ENCODE peak calls at places on chromosomes 13 and 19, in seven cellular contexts. W is stomach, S is HCT116, T is breast epithelium, M is Panc1, R is SK-N-MC, H is transverse colon. L is an unnamed sample. For H3K36me3, the result is how much of the 10 kb centered on the place peaks cover.

GRCh38 chr19:11361037-11361770 is 6.0 kb downstream of the PLPPR2 start:
- DNase-seq in W (peak), S (no peak), T (no peak), M (no peak), R (no peak), H (peak), L (no peak)

GRCh38 chr19:2084993-2085720 is 11.0 kb downstream of the MOB3A start:
- DNase-seq in W (peak), S (no peak), T (no peak), M (no peak), R (no peak), H (peak), L (no peak)

GRCh38 chr19:14127929-14128509 is 8.4 kb downstream of the ASF1B start:
- DNase-seq in W (no peak), S (no peak), T (no peak), M (no peak), R (no peak), H (no peak), L (no peak)

GRCh38 chr19:9435279-9436268 is at the start of gene ZNF266:
- DNase-seq in W (peak), S (peak), T (peak), M (peak), R (peak), H (peak), L (no peak)

GRCh38 chr19:8302734-8303133 is 5.4 kb downstream of the CD320 start:
- DNase-seq in W (peak), S (no peak), T (no peak), M (no peak), R (no peak), H (no peak), L (no peak)

GRCh38 chr13:30616927-30617314 is 799 bp upstream of the USPL1 start:
- DNase-seq in W (peak), S (peak), T (peak), M (peak), R (peak), H (peak), L (no peak)

GRCh38 chr19:35673121-35673804 is 6.9 kb downstream of the UPK1A start:
- DNase-seq in W (peak), S (peak), T (no peak), M (peak), R (no peak), H (peak), L (no peak)

GRCh38 chr19:55392820-55393219 is 7.1 kb downstream of the RPL28 start:
- DNase-seq in W (no peak), S (no peak), T (no peak), M (no peak), R (no peak), H (no peak), L (no peak)

GRCh38 chr13:102742506-102742905 is 31.1 kb downstream of the TEX30 start:
- DNase-seq in W (no peak), S (no peak), T (no peak), M (no peak), R (no peak), H (no peak), L (no peak)

GRCh38 chr19:708154-709141 is at the start of gene PALM:
- DNase-seq in W (peak), S (no peak), T (no peak), M (no peak), R (no peak), H (no peak), L (no peak)

GRCh38 chr19:46605356-46605821 is 4.3 kb downstream of the CALM3 start:
- DNase-seq in W (no peak), S (no peak), T (peak), M (no peak), R (no peak), H (no peak), L (no peak)

GRCh38 chr13:95295026-95295425 is 6.2 kb downstream of the ABCC4 start:
- DNase-seq in W (no peak), S (no peak), T (no peak), M (no peak), R (no peak), H (no peak), L (no peak)

GRCh38 chr19:56167064-56167578 is 8.7 kb upstream of the GALP start:
- DNase-seq in W (no peak), S (no peak), T (no peak), M (no peak), R (no peak), H (no peak), L (no peak)

GRCh38 chr19:16342002-16342715 is 17.5 kb downstream of the KLF2 start:
- DNase-seq in W (no peak), S (no peak), T (no peak), M (no peak), R (no peak), H (peak), L (no peak)

GRCh38 chr13:106481919-106482318 is 53.5 kb downstream of the EFNB2 start:
- DNase-seq in W (no peak), S (no peak), T (no peak), M (no peak), R (no peak), H (no peak), L (no peak)

GRCh38 chr13:114077121-114077937 is 55.1 kb downstream of the RASA3 start:
- DNase-seq in W (no peak), S (no peak), T (peak), M (no peak), R (no peak), H (no peak), L (no peak)
- H3K36me3 ChIP-seq in W (under half), S (under half), T (under half), M (under half), R (under half), H (under half), L (under half)

DNA sequence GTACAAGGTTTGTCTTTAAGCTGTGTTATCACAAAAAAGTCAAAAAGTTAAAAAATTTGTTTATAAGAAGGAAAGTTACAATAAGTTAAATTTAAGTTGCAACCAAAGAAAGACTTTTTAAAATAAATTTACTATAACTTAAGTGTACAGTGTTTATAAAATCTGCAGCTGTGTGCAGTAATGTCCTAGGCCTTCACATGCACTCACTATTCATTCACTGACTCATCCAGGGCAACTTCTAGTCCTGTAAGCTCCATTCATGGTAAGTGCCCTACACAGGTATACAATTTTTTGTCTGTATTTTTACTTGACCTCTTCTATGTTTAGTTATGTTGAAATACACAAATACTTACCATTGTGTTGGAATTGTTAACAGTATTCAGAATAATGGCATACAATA is 667.9 kb upstream of the SLITRK5 start:
- DNase-seq in W (no peak), S (no peak), T (no peak), M (no peak), R (no peak), H (no peak), L (no peak)
- TF ChIP-seq POLR2AphosphoS5 in W (no peak), S (no peak), T (no peak), M (no peak), R (no peak), H (no peak), L (no peak)

DNA sequence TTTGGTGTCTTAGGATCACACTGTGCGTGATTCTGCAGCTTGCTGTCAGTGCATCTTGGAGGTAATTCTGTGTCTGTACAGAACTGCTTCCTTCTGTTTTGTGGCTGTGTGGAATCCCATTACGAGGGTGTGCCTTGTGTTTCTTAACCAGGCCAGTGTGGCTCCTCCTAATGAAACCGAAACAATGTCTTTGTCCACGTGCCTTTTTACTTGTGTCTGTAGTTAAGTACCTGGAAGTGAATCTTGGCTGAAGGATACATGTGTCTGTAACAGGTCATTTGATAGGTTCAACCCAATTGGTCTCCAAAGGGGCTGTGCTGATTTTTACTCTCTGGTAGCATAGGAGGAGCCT is 13.1 kb downstream of the NOP53 start:
- DNase-seq in W (no peak), S (no peak), T (no peak), M (no peak), R (no peak), H (no peak), L (no peak)
- H3K36me3 ChIP-seq in W (half or more), S (under half), T (under half), M (under half), R (under half), H (under half), L (under half)

GRCh38 chr19:18385359-18385674 is 641 bp upstream of the GDF15 start:
- DNase-seq in W (no peak), S (no peak), T (no peak), M (no peak), R (no peak), H (no peak), L (no peak)

GRCh38 chr19:18377026-18377425 is 8.9 kb upstream of the GDF15 start:
- DNase-seq in W (peak), S (no peak), T (no peak), M (no peak), R (no peak), H (no peak), L (no peak)

GRCh38 chr19:18384775-18385174 is 1.2 kb upstream of the GDF15 start:
- DNase-seq in W (no peak), S (no peak), T (no peak), M (no peak), R (no peak), H (no peak), L (no peak)

GRCh38 chr19:18380843-18381242 is 5.1 kb upstream of the GDF15 start:
- DNase-seq in W (no peak), S (no peak), T (no peak), M (no peak), R (no peak), H (no peak), L (no peak)

GRCh38 chr19:18379803-18380747 is 5.9 kb upstream of the GDF15 start:
- DNase-seq in W (peak), S (peak), T (peak), M (peak), R (no peak), H (peak), L (peak)
- TF ChIP-seq POLR2AphosphoS5 in W (peak), S (peak), T (peak), M (peak), R (no peak), H (peak), L (peak)

DNA sequence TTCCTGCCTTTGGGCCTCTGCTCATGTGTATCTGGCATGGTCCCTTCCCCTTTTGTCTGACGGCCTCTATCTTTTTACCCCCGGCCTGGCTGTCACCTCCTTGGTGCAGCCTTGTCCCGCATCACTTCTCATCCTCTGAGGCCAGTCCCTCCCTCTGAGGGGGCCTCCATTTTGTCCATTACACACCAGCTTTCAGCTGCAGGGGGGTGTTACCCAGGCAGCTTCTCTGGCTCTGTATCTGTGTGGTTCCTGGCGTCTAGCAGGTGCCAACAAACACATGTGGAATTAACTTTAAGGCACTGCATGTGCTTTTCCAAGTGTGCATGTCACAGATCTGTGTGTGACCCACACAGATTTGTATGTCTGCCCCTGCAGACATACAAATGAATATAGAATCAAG is 52.4 kb downstream of the LYL1 start:
- DNase-seq in W (no peak), S (no peak), T (no peak), M (no peak), R (no peak), H (no peak), L (no peak)
- H3K36me3 ChIP-seq in W (under half), S (under half), T (under half), M (under half), R (under half), H (under half), L (under half)

DNA sequence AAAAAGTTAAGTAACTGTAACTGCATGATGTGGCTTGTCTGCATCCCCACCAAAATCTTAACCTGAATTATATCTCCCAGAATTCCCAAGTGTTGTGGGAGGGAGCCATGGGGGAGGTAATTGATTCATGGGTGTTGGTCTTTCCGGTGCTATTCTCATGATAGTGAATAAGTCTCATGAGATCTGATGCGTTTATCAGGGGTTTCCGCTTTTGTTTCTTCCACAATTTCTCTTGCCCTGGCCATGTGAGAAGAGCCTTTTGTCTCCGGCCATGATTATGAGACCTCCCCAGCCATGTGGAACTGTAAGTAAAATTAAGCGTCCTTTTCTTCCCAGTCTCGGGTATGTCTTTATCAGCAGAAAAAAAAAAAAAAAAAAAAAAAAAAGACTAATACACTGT is 385.8 kb downstream of the SLITRK1 start:
- DNase-seq in W (no peak), S (no peak), T (no peak), M (no peak), R (no peak), H (no peak), L (no peak)
- TF ChIP-seq POLR2AphosphoS5 in W (no peak), S (no peak), T (no peak), M (no peak), R (no peak), H (no peak), L (no peak)

GRCh38 chr13:46778879-46779278 is 18.1 kb downstream of the ESD start:
- DNase-seq in W (no peak), S (no peak), T (no peak), M (no peak), R (no peak), H (no peak), L (no peak)

GRCh38 chr13:46783504-46783903 is 13.5 kb downstream of the ESD start:
- DNase-seq in W (no peak), S (no peak), T (no peak), M (no peak), R (no peak), H (no peak), L (no peak)

GRCh38 chr13:46778095-46778494 is 18.9 kb downstream of the ESD start:
- DNase-seq in W (no peak), S (no peak), T (no peak), M (no peak), R (no peak), H (no peak), L (no peak)

DNA sequence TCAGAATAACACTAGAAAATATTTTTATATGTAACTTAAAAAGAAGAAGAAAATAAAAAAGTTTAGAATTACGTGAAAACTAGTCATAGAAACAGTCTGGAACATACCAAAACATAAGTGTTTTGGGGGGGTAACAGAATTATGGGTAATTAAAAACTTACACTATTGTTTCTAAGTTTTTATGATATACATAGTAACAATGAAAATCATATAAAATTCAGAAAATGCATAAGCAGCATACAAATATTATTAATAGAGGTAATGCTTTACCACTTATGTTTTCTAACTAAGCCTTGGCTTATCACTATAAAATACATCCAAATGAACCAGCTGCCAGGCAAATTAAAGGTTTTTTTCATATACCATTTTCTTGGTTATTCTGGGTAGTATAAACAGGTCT is 14.9 kb downstream of the ESD start:
- DNase-seq in W (no peak), S (no peak), T (no peak), M (no peak), R (no peak), H (no peak), L (no peak)
- H3K36me3 ChIP-seq in W (half or more), S (half or more), T (under half), M (under half), R (half or more), H (under half), L (under half)